ENCODE peak calls at places on chromosomes 2 and 18, in eight cellular contexts. L is OCI-LY7, D is B cell, C is cardiac fibroblast, J is mesothelial cell of epicardium, G is type B pancreatic cell, B is AG09309, Y is adrenal gland. O is an unnamed sample.

GRCh38 chr2:54100772-54101171 is 14.6 kb upstream of the ACYP2 start:
- DNase-seq in L (peak), D (no peak), C (no peak), J (no peak), G (no peak), B (no peak), Y (no peak), O (no peak)

GRCh38 chr2:233098615-233099014 is 38.5 kb downstream of the INPP5D start:
- DNase-seq in L (no peak), D (no peak), C (peak), J (no peak), G (no peak), B (no peak), Y (no peak), O (no peak)

GRCh38 chr18:49652841-49653240 is 91.0 kb downstream of the LIPG start:
- DNase-seq in L (no peak), D (no peak), C (peak), J (no peak), G (no peak), B (no peak), Y (no peak), O (no peak)

GRCh38 chr2:15939556-15939853 is 845 bp upstream of the MYCN start:
- DNase-seq in L (no peak), D (no peak), C (no peak), J (no peak), G (peak), B (no peak), Y (no peak), O (peak)

GRCh38 chr2:8089596-8089995 is 592.3 kb upstream of the ID2 start:
- DNase-seq in L (no peak), D (no peak), C (peak), J (no peak), G (no peak), B (no peak), Y (peak), O (no peak)

GRCh38 chr2:46644690-46645385 is 165.5 kb downstream of the TMEM247 start:
- DNase-seq in L (no peak), D (no peak), C (peak), J (no peak), G (no peak), B (no peak), Y (no peak), O (no peak)

GRCh38 chr2:202542142-202542541 is 92.6 kb upstream of the FAM117B start:
- DNase-seq in L (no peak), D (no peak), C (peak), J (no peak), G (no peak), B (no peak), Y (no peak), O (no peak)

GRCh38 chr2:204972606-204973336 is 427.5 kb downstream of the PARD3B start:
- DNase-seq in L (no peak), D (no peak), C (no peak), J (no peak), G (no peak), B (no peak), Y (no peak), O (no peak)

GRCh38 chr2:111052621-111053020 is 68.1 kb upstream of the BCL2L11 start:
- DNase-seq in L (no peak), D (no peak), C (no peak), J (no peak), G (no peak), B (no peak), Y (no peak), O (no peak)

GRCh38 chr2:50344509-50345106 is 687.3 kb downstream of the NRXN1 start:
- DNase-seq in L (peak), D (no peak), C (no peak), J (no peak), G (no peak), B (no peak), Y (no peak), O (no peak)
- TF ChIP-seq CTCF in L (peak), D (no peak), C (no peak), J (no peak), G (peak), B (no peak), Y (no peak), O (no peak)

DNA sequence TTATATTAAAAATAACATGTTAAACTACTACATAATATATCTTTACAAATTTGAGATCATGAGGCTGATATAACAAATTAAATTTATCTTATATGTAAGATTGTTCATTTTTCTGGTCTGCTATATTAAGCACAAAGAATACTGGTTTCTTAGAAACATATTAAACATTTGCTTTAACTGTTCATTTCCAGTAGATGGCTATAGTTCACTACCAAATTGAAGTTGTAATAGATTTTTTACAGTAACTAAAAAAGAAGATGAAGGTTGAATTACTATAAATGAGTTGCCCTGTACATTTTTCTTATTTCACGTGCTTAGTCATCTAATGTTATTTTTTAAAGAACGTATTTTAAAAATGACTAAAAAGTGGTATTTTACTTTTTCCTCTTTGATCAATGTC is 57.0 kb downstream of the ZNF407 start:
- DNase-seq in L (no peak), D (no peak), C (peak), J (no peak), G (no peak), B (no peak), Y (no peak), O (no peak)
- TF ChIP-seq CTCF in L (peak), D (no peak), C (no peak), J (no peak), G (peak), B (peak), Y (peak), O (no peak)

DNA sequence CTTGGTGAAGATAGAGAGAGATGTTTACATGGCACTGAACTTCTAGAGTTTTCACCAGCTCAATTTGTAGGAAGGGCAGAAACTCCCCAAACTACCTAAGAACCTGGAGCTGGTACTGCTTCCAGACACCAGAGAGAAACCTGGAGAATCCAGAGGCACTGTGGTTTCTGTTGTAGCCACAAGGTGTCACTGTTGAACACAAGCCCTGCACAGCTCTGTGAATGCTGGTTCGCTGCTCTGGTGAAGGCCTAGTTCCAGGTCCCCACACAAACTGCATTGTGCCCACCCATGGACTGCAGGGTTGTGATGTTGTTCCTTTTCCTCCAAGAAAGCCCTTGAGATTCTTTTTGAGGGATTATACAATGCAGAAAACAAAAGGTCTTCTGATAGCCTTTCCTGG is 150.5 kb upstream of the HS6ST1 start:
- DNase-seq in L (peak), D (no peak), C (no peak), J (peak), G (peak), B (no peak), Y (peak), O (no peak)
- TF ChIP-seq CTCF in L (peak), D (no peak), C (peak), J (peak), G (peak), B (peak), Y (peak), O (no peak)

GRCh38 chr18:23207191-23207955 is 72.1 kb downstream of the CABLES1 start:
- DNase-seq in L (peak), D (no peak), C (no peak), J (no peak), G (no peak), B (no peak), Y (no peak), O (no peak)
- TF ChIP-seq CTCF in L (peak), D (peak), C (peak), J (no peak), G (peak), B (peak), Y (peak), O (no peak)

O was measured in GM13976.